ENCODE peak calls at places on chromosome 21, in ten cellular contexts. N, G, K, E, D, B, I, Q, W and Z are unnamed samples.

GRCh38 chr21:28298251-28298672 is 694.4 kb downstream of the LTN1 start:
- DNase-seq in Q (no peak), D (no peak), E (no peak), G (no peak), N (no peak), K (no peak), B (peak), I (no peak), W (no peak), Z (no peak)

GRCh38 chr21:28111151-28111619 is 881.5 kb downstream of the LTN1 start:
- DNase-seq in G (peak), K (peak), B (peak), W (no peak), D (no peak), I (no peak), Q (no peak), N (peak), E (peak), Z (no peak)

GRCh38 chr21:42135386-42136040 is 64.4 kb downstream of the UMODL1 start:
- DNase-seq in Q (peak), I (no peak), G (no peak), W (no peak), B (no peak), E (no peak), D (no peak), N (no peak), K (no peak), Z (no peak)

GRCh38 chr21:44428281-44428942 is 26.9 kb upstream of the LRRC3 start:
- DNase-seq in B (no peak), Q (peak), I (peak), K (no peak), G (no peak), E (peak), D (peak), N (no peak), W (peak), Z (peak)

GRCh38 chr21:40678681-40679284 is 168.2 kb downstream of the DSCAM start:
- DNase-seq in K (no peak), W (no peak), N (no peak), I (no peak), G (no peak), E (no peak), Q (no peak), D (no peak), B (no peak), Z (no peak)

GRCh38 chr21:35329940-35330670 is 281.0 kb upstream of the RUNX1 start:
- DNase-seq in W (no peak), I (no peak), K (no peak), D (no peak), E (no peak), G (no peak), N (no peak), B (no peak), Q (no peak), Z (no peak)

GRCh38 chr21:30628109-30628508 is 6.9 kb upstream of the KRTAP20-2 start:
- DNase-seq in I (no peak), E (no peak), G (no peak), K (no peak), N (no peak), W (no peak), D (no peak), B (no peak), Q (no peak), Z (no peak)

GRCh38 chr21:39316729-39317128 is 3.3 kb upstream of the BRWD1 start:
- DNase-seq in I (no peak), W (no peak), N (no peak), B (no peak), D (no peak), G (no peak), Q (no peak), E (no peak), K (no peak), Z (no peak)

GRCh38 chr21:44199448-44199847 is 41.3 kb downstream of the ICOSLG start:
- DNase-seq in E (peak), G (no peak), N (no peak), W (peak), I (no peak), B (no peak), Q (no peak), D (peak), K (no peak), Z (no peak)

GRCh38 chr21:26188422-26188821 is 17.9 kb upstream of the APP start:
- DNase-seq in G (no peak), D (no peak), K (no peak), I (no peak), B (no peak), W (no peak), N (no peak), E (no peak), Q (no peak), Z (no peak)

GRCh38 chr21:26405071-26405470 is 168.0 kb downstream of the CYYR1 start:
- DNase-seq in Q (no peak), N (no peak), E (no peak), W (no peak), I (no peak), K (no peak), B (peak), D (no peak), G (no peak), Z (no peak)

GRCh38 chr21:32777269-32777668 is 5.7 kb upstream of the PAXBP1 start:
- DNase-seq in W (no peak), G (no peak), N (no peak), E (no peak), D (no peak), K (no peak), Q (no peak), B (no peak), I (no peak), Z (no peak)

GRCh38 chr21:32779983-32780382 is 8.4 kb upstream of the PAXBP1 start:
- DNase-seq in K (no peak), W (no peak), B (no peak), Q (no peak), I (no peak), E (no peak), N (no peak), G (no peak), D (peak), Z (no peak)

GRCh38 chr21:32776743-32777142 is 5.2 kb upstream of the PAXBP1 start:
- DNase-seq in N (no peak), E (no peak), G (no peak), B (no peak), I (no peak), Q (no peak), K (no peak), W (no peak), D (no peak), Z (no peak)

GRCh38 chr21:32782698-32783097 is 11.1 kb upstream of the PAXBP1 start:
- DNase-seq in N (no peak), K (no peak), I (no peak), Q (no peak), W (no peak), B (no peak), D (no peak), E (no peak), G (no peak), Z (no peak)
- TF ChIP-seq CTCF in N (no peak), K (no peak), I (no peak), Q (no peak), W (no peak), B (no peak), D (peak), E (peak), G (no peak), Z (no peak)

GRCh38 chr21:38242036-38242435 is 14.8 kb upstream of the KCNJ15 start:
- DNase-seq in B (no peak), E (no peak), I (no peak), G (no peak), K (no peak), W (no peak), D (no peak), N (no peak), Q (no peak), Z (no peak)

GRCh38 chr21:38234395-38235142 is 22.2 kb upstream of the KCNJ15 start:
- DNase-seq in G (no peak), W (no peak), Q (no peak), E (peak), N (no peak), B (no peak), D (no peak), I (no peak), K (no peak), Z (no peak)

GRCh38 chr21:38240121-38240520 is 16.7 kb upstream of the KCNJ15 start:
- DNase-seq in W (no peak), K (no peak), E (no peak), N (no peak), Q (no peak), D (no peak), I (no peak), B (no peak), G (no peak), Z (no peak)

GRCh38 chr21:38241029-38241740 is 15.6 kb upstream of the KCNJ15 start:
- DNase-seq in E (no peak), D (no peak), B (peak), I (no peak), N (peak), W (no peak), Q (no peak), K (no peak), G (no peak), Z (no peak)

GRCh38 chr21:38236232-38236631 is 20.6 kb upstream of the KCNJ15 start:
- DNase-seq in B (no peak), G (no peak), I (no peak), Q (no peak), E (no peak), K (no peak), N (no peak), D (no peak), W (no peak), Z (no peak)
- TF ChIP-seq CTCF in B (peak), G (peak), I (no peak), Q (no peak), E (no peak), K (no peak), N (no peak), D (no peak), W (no peak), Z (no peak)

DNA sequence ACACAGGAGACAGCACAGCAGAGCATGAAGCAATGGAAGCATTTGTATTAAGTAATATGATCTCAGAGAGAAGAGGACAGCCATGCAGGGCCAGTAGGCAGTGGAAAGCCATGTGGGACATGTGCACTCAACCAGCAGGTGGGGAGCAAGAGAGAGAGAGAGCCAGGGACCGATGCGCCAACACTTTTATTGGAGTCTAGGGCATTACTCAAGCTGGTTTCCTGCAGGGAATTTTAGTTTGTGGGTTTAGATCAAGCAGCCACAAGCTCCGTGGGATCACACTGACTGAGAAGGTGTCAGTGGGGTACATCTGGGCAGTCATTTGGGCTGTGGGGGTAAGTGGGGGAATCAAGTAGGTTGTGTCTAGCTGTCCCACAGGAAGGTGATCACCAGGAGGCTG is 137.1 kb downstream of the PCBP3 start:
- DNase-seq in N (no peak), D (no peak), I (no peak), Q (no peak), W (no peak), G (no peak), K (no peak), B (no peak), E (no peak), Z (no peak)
- TF ChIP-seq CTCF in N (no peak), D (no peak), I (no peak), Q (no peak), W (no peak), G (no peak), K (no peak), B (no peak), E (no peak), Z (no peak)

GRCh38 chr21:33025106-33025470 is 647 bp upstream of the OLIG2 start:
- DNase-seq in B (no peak), D (no peak), G (no peak), E (no peak), N (no peak), W (no peak), Q (no peak), I (no peak), K (no peak), Z (no peak)
- TF ChIP-seq CTCF in B (no peak), D (no peak), G (no peak), E (no peak), N (no peak), W (no peak), Q (no peak), I (no peak), K (no peak), Z (no peak)

GRCh38 chr21:32073593-32073992 is 200.8 kb downstream of the HUNK start:
- DNase-seq in D (no peak), N (no peak), E (no peak), G (no peak), B (no peak), W (no peak), Q (no peak), K (no peak), I (no peak), Z (no peak)

GRCh38 chr21:32070693-32071330 is 198.0 kb downstream of the HUNK start:
- DNase-seq in G (no peak), I (no peak), B (no peak), N (no peak), Q (no peak), D (no peak), K (no peak), E (no peak), W (no peak), Z (no peak)

GRCh38 chr21:32073190-32073589 is 200.4 kb downstream of the HUNK start:
- DNase-seq in N (no peak), I (no peak), W (no peak), E (no peak), G (no peak), K (no peak), B (no peak), Q (no peak), D (no peak), Z (no peak)
- TF ChIP-seq CTCF in N (no peak), I (no peak), W (no peak), E (no peak), G (no peak), K (no peak), B (no peak), Q (no peak), D (no peak), Z (no peak)

GRCh38 chr21:37564341-37564923 is 197.9 kb downstream of the DYRK1A start:
- DNase-seq in W (peak), K (peak), E (peak), B (peak), D (no peak), I (no peak), Q (peak), G (peak), N (peak), Z (no peak)
- TF ChIP-seq CTCF in W (no peak), K (no peak), E (no peak), B (no peak), D (no peak), I (peak), Q (no peak), G (no peak), N (no peak), Z (no peak)

DNA sequence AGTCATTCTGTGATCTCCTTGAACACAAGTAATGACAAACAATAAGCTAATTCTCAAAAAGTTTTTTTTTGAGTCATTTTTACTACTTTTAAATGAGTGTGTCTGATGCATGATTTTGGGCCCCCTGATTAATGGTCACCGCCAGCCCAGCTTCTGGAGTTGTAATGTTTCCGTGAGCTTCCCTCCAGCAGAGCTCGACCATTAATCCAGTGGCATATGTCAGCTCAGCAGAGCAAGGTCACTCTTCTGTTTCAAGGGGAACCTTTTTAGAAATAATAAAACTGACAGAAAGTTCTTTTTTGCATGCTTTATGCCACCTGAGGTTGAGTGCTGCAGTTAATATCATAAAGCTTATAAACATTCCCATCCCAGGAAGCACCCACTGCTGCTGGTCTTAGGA is 14.2 kb downstream of the SAMSN1 start:
- DNase-seq in D (no peak), K (no peak), Q (no peak), B (no peak), I (no peak), G (no peak), W (peak), N (no peak), E (no peak), Z (no peak)
- TF ChIP-seq CTCF in D (no peak), K (no peak), Q (no peak), B (no peak), I (no peak), G (no peak), W (no peak), N (no peak), E (no peak), Z (no peak)

DNA sequence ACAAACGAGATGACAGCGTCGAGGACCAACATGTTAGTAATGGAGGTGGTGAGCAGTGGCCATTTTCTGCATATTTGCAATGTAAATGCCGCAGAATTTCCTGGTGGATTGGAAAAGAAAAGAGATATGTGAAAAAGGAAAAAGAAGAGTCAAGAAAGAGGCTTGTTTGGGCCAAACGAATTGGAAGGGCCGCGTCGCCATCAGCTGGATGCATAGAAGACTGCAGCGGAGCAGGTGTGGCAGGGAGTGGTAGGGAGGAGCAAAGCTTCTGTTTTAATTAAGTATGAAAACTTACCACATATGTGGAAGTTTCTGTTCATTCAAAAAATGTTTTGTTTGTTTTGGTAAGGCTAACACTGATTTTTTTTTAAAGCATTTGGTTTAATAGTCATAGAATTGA is 690.7 kb downstream of the NCAM2 start:
- DNase-seq in I (no peak), N (no peak), E (no peak), Q (peak), G (no peak), W (peak), D (no peak), B (peak), K (no peak), Z (no peak)
- TF ChIP-seq CTCF in I (no peak), N (peak), E (no peak), Q (no peak), G (peak), W (no peak), D (peak), B (peak), K (peak), Z (no peak)

GRCh38 chr21:36839123-36839522 is 127.3 kb downstream of the HLCS start:
- DNase-seq in N (no peak), I (no peak), G (peak), W (no peak), B (no peak), E (no peak), Q (no peak), K (no peak), D (no peak), Z (no peak)

GRCh38 chr21:36830041-36830440 is 131.1 kb downstream of the SIM2 start:
- DNase-seq in K (no peak), N (no peak), Q (no peak), E (no peak), G (no peak), B (no peak), I (no peak), W (no peak), D (no peak), Z (no peak)

GRCh38 chr21:36839735-36840134 is 126.7 kb downstream of the HLCS start:
- DNase-seq in E (no peak), N (no peak), Q (no peak), G (no peak), K (no peak), B (no peak), D (no peak), I (no peak), W (no peak), Z (no peak)

GRCh38 chr21:36834192-36834591 is 132.3 kb downstream of the HLCS start:
- DNase-seq in N (no peak), W (no peak), D (no peak), B (no peak), I (no peak), K (no peak), Q (no peak), E (no peak), G (no peak), Z (no peak)

GRCh38 chr21:36835383-36835795 is 131.1 kb downstream of the HLCS start:
- DNase-seq in E (peak), D (no peak), K (no peak), W (no peak), B (no peak), Q (no peak), N (peak), I (no peak), G (no peak), Z (no peak)
- TF ChIP-seq CTCF in E (no peak), D (no peak), K (no peak), W (no peak), B (no peak), Q (no peak), N (no peak), I (no peak), G (no peak), Z (no peak)

GRCh38 chr21:33855190-33855589 is 60.4 kb downstream of the ATP5PO start:
- DNase-seq in Q (peak), W (no peak), B (no peak), K (no peak), I (no peak), G (no peak), D (peak), E (no peak), N (no peak), Z (no peak)
- TF ChIP-seq CTCF in Q (no peak), W (no peak), B (peak), K (peak), I (peak), G (peak), D (peak), E (no peak), N (no peak), Z (no peak)